ENCODE peak calls at places on chromosomes 4 and X, in four cellular contexts. L is K562, W is MM.1S, A is astrocyte. U is an unnamed sample.

GRCh38 chrX:115889121-115889890 is 281.2 kb upstream of the AGTR2 start:
- DNase-seq in W (no peak), A (no peak), L (no peak), U (no peak)

GRCh38 chrX:130130990-130131389 is 20.7 kb upstream of the ELF4 start:
- DNase-seq in L (no peak), A (no peak), W (no peak), U (no peak)

GRCh38 chr4:151324449-151325319 is 721 bp downstream of the SH3D19 start:
- DNase-seq in W (no peak), L (no peak), A (peak; percentile 61), U (peak; percentile 90)

GRCh38 chr4:46953564-46953963 is 39.8 kb downstream of the GABRA4 start:
- DNase-seq in A (no peak), L (no peak), W (no peak), U (no peak)

GRCh38 chr4:25113915-25114904 is 46.0 kb downstream of the SEPSECS start:
- DNase-seq in W (no peak), L (no peak), A (peak; percentile 65), U (no peak)

GRCh38 chr4:56959064-56959463 is 18.3 kb downstream of the NOA1 start:
- DNase-seq in A (no peak), W (no peak), L (no peak), U (no peak)

GRCh38 chr4:16598241-16599224 is 299.9 kb downstream of the LDB2 start:
- DNase-seq in W (no peak), L (no peak), A (peak; percentile 80), U (no peak)

GRCh38 chr4:180794352-180794751 is 1448.8 kb upstream of the TENM3 start:
- DNase-seq in A (no peak), L (no peak), W (no peak), U (no peak)

GRCh38 chrX:152907084-152907651 is 9.3 kb downstream of the ZNF185 start:
- DNase-seq in L (peak; percentile 48), W (no peak), A (peak; percentile 93), U (peak; percentile 86)

GRCh38 chr4:168766537-168767316 is 243.3 kb downstream of the CBR4 start:
- DNase-seq in A (peak; percentile 92), L (no peak), W (no peak), U (no peak)

GRCh38 chr4:134585972-134586371 is 384.4 kb upstream of the PABPC4L start:
- DNase-seq in L (no peak), W (no peak), A (no peak), U (no peak)

GRCh38 chr4:94803181-94803580 is 45.4 kb downstream of the BMPR1B start:
- DNase-seq in W (no peak), L (no peak), A (peak; percentile 55), U (no peak)

GRCh38 chr4:22532896-22533295 is 17.0 kb upstream of the ADGRA3 start:
- DNase-seq in L (no peak), W (no peak), A (no peak), U (no peak)

GRCh38 chrX:68831405-68832100 is 2.7 kb downstream of the EFNB1 start:
- DNase-seq in W (no peak), A (no peak), L (no peak), U (peak; percentile 47)

GRCh38 chr4:38290360-38290759 is 330.2 kb downstream of the PTTG2 start:
- DNase-seq in W (no peak), A (peak; percentile 85), L (no peak), U (no peak)

GRCh38 chr4:167713756-167714155 is 378.6 kb upstream of the ANXA10 start:
- DNase-seq in L (no peak), W (no peak), A (peak; percentile 39), U (no peak)

DNA sequence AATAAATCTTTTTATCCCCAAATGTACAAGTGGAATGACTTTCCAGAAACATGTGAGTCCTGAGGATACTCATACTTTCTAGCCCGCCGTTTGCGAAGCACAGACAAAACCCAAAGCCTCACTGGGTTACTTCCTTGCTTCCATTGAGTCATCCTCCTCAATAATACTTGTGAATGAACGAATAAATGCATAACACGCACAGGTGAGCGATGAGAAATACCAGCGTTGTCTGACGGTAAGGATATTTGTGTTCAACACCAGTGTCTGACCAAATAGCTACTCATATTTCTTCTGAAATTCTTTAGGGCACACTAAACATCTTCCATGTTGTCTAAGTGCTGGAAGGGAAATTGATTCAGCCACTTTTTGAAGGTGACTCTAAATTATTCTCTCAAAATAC is 36.0 kb downstream of the CCNG2 start:
- DNase-seq in A (no peak), W (no peak), L (no peak), U (no peak)
- H3K4me3 ChIP-seq in A (no peak overlapping the region), W (no peak overlapping the region), L (no peak overlapping the region), U (no peak overlapping the region)

GRCh38 chrX:107674480-107675364 is 46.4 kb downstream of the PRPS1 start:
- DNase-seq in A (peak; percentile 17), W (peak; percentile 27), L (peak; percentile 31), U (peak; percentile 13)
- H3K4me1 ChIP-seq in A (peaks cover 25% of the 10 kb centered on the region), W (peaks cover 39% of the 10 kb centered on the region), L (peaks cover 39% of the 10 kb centered on the region), U (no peaks in the 10 kb centered on the region)

GRCh38 chrX:26778320-26778888 is 562.4 kb downstream of the MAGEB5 start:
- DNase-seq in L (peak; percentile 8), A (no peak), W (no peak), U (no peak)
- TF ChIP-seq CTCF in L (no peak), A (no peak), W (peak; percentile 38), U (peak; percentile 80)

GRCh38 chr4:184265566-184266351 is 48.1 kb upstream of the ENPP6 start:
- DNase-seq in A (peak; percentile 29), W (peak; percentile 86), L (peak; percentile 37), U (peak; percentile 54)
- H3K4me3 ChIP-seq in A (no peak overlapping the region), W (peak overlapping the region; percentile 72), L (peak overlapping the region; percentile 10), U (no peak overlapping the region)

GRCh38 chr4:41873380-41874295 is 61.6 kb upstream of the TMEM33 start:
- DNase-seq in W (no peak), A (no peak), L (no peak), U (peak; percentile 82)
- H3K4me1 ChIP-seq in W (no peaks in the 10 kb centered on the region), A (no peaks in the 10 kb centered on the region), L (no peaks in the 10 kb centered on the region), U (peaks cover 4% of the 10 kb centered on the region)

U was measured in endodermal cell.